ENCODE peak calls at places on chromosomes 6 and 20, in four cellular contexts. U is iPS-NIHi11; R is Caki2; G is stimulated activated CD8-positive, alpha-beta memory T cell treated with anti-CD3 and anti-CD28 coated beads, Interleukin-7, amount 100 ng/mL, for 48 hours. V is an unnamed sample.

GRCh38 chr20:63846128-63846771 is 15.0 kb upstream of the ABHD16B start:
- DNase-seq in U (peak; percentile 81), R (no peak), G (no peak), V (peak; percentile 87)

GRCh38 chr20:61896058-61896961 is 169.4 kb downstream of the TAF4 start:
- DNase-seq in U (peak; percentile 96), R (peak; percentile 29), G (no peak), V (peak; percentile 39)

GRCh38 chr6:149934249-149935156 is 7.3 kb upstream of the ULBP2 start:
- DNase-seq in U (peak; percentile 51), R (peak; percentile 41), G (no peak), V (peak; percentile 80)

GRCh38 chr6:155628315-155628714 is 172.7 kb upstream of the NOX3 start:
- DNase-seq in U (no peak), R (no peak), G (peak; percentile 8), V (no peak)

GRCh38 chr6:95636552-95637376 is 59.4 kb downstream of the MANEA start:
- DNase-seq in U (no peak), R (no peak), G (no peak), V (no peak)

GRCh38 chr6:74814440-74814839 is 391.4 kb downstream of the COL12A1 start:
- DNase-seq in U (no peak), R (no peak), G (no peak), V (no peak)

GRCh38 chr6:137761072-137761471 is 106.0 kb upstream of the TNFAIP3 start:
- DNase-seq in U (no peak), R (no peak), G (no peak), V (no peak)

GRCh38 chr6:149457316-149457884 is 27.4 kb downstream of the ZC3H12D start:
- DNase-seq in U (no peak), R (no peak), G (no peak), V (no peak)

GRCh38 chr20:9686001-9686400 is 152.9 kb downstream of the PAK5 start:
- DNase-seq in U (no peak), R (no peak), G (no peak), V (no peak)

GRCh38 chr6:87558446-87558845 is 31.3 kb downstream of the RARS2 start:
- DNase-seq in U (no peak), R (no peak), G (no peak), V (no peak)

GRCh38 chr20:41643504-41643938 is 25.3 kb upstream of the CHD6 start:
- DNase-seq in U (no peak), R (peak; percentile 78), G (no peak), V (peak; percentile 22)

GRCh38 chr6:170097505-170098427 is 193.1 kb downstream of the DLL1 start:
- DNase-seq in U (no peak), R (no peak), G (no peak), V (no peak)

GRCh38 chr6:7392402-7392801 is 2.8 kb downstream of the RIOK1 start:
- DNase-seq in U (no peak), R (no peak), G (no peak), V (no peak)

GRCh38 chr20:2822073-2822472 is 5.9 kb downstream of the TMEM239 start:
- DNase-seq in U (no peak), R (no peak), G (no peak), V (peak; percentile 46)

GRCh38 chr6:132527791-132528190 is 10.3 kb upstream of the TAAR9 start:
- DNase-seq in U (no peak), R (peak; percentile 9), G (no peak), V (no peak)

GRCh38 chr6:76861403-76861802 is 601.9 kb downstream of the HTR1B start:
- DNase-seq in U (peak; percentile 41), R (no peak), G (no peak), V (peak; percentile 17)

GRCh38 chr6:132830236-132830799 is 15.9 kb downstream of the RPS12 start:
- DNase-seq in U (peak; percentile 29), R (no peak), G (no peak), V (peak; percentile 63)

GRCh38 chr6:137016366-137016765 is 28.4 kb downstream of the IL20RA start:
- DNase-seq in U (no peak), R (no peak), G (no peak), V (peak; percentile 97)

GRCh38 chr6:12957321-12958051 is 240.9 kb downstream of the PHACTR1 start:
- DNase-seq in U (peak; percentile 9), R (no peak), G (no peak), V (peak; percentile 77)

GRCh38 chr6:51654647-51655046 is 432.8 kb downstream of the PKHD1 start:
- DNase-seq in U (no peak), R (no peak), G (no peak), V (no peak)

GRCh38 chr20:2228926-2229325 is 66.9 kb upstream of the TGM3 start:
- DNase-seq in U (no peak), R (no peak), G (no peak), V (no peak)

GRCh38 chr6:51490101-51490500 is 597.3 kb downstream of the PKHD1 start:
- DNase-seq in U (no peak), R (no peak), G (no peak), V (no peak)

GRCh38 chr6:155958550-155958949 is 502.9 kb upstream of the NOX3 start:
- DNase-seq in U (no peak), R (no peak), G (no peak), V (no peak)

GRCh38 chr6:95094751-95095150 is 482.6 kb upstream of the MANEA start:
- DNase-seq in U (no peak), R (peak; percentile 70), G (no peak), V (peak; percentile 14)

GRCh38 chr6:31203345-31203979 is 33.0 kb upstream of the POU5F1 start:
- DNase-seq in U (no peak), R (peak; percentile 96), G (no peak), V (peak; percentile 52)

GRCh38 chr6:5525209-5525608 is 263.9 kb downstream of the FARS2 start:
- DNase-seq in U (no peak), R (no peak), G (no peak), V (peak; percentile 68)

GRCh38 chr6:39558079-39558478 is 167.1 kb downstream of the KIF6 start:
- DNase-seq in U (no peak), R (no peak), G (no peak), V (no peak)

GRCh38 chr6:36984581-36985383 is 1.2 kb downstream of the MTCH1 start:
- DNase-seq in U (peak; percentile 73), R (no peak), G (peak; percentile 30), V (peak; percentile 51)

GRCh38 chr6:161137839-161138544 is 135.9 kb downstream of the AGPAT4 start:
- DNase-seq in U (no peak), R (no peak), G (no peak), V (no peak)

V was measured in myocyte.